ENCODE peak calls at places on chromosomes 4 and X, in ten cellular contexts. T is activated B cell treated with CpG ODN at 0.5 μM for 24 hours, Z is breast epithelium, F is HFF-Myc, K is B cell, M is kidney epithelial cell, V is left ventricle myocardium inferior, G is spleen, E is upper lobe of left lung, S is fibroblast of lung. D is an unnamed sample.

GRCh38 chr4:157674699-157675098 is 454.2 kb downstream of the GRIA2 start:
- DNase-seq in K (no peak), E (no peak), M (no peak), G (no peak), V (no peak), F (no peak), Z (peak; percentile 70), S (no peak), T (no peak), D (no peak)

GRCh38 chr4:53240573-53240972 is 125.3 kb downstream of the SCFD2 start:
- DNase-seq in G (no peak), F (no peak), E (no peak), V (no peak), K (no peak), S (no peak), M (no peak), T (no peak), Z (no peak), D (no peak)

GRCh38 chr4:52824603-52825310 is 37.4 kb upstream of the RASL11B start:
- DNase-seq in Z (no peak), M (peak; percentile 71), F (peak; percentile 94), G (no peak), K (no peak), E (peak; percentile 30), V (peak; percentile 46), T (no peak), S (peak; percentile 95), D (peak; percentile 75)

GRCh38 chrX:1072637-1073377 is 139.6 kb downstream of the CRLF2 start:
- DNase-seq in G (peak; percentile 62), T (no peak), E (no peak), V (no peak), Z (no peak), M (no peak), S (no peak), F (no peak), K (peak; percentile 49), D (no peak)

GRCh38 chr4:152659806-152660205 is 20.0 kb downstream of the TMEM154 start:
- DNase-seq in F (no peak), K (no peak), M (no peak), T (no peak), E (no peak), Z (no peak), S (no peak), G (no peak), V (no peak), D (no peak)

GRCh38 chr4:74659576-74660411 is 134.5 kb downstream of the BTC start:
- DNase-seq in S (peak; percentile 100), G (no peak), Z (peak; percentile 46), K (no peak), T (no peak), V (no peak), M (peak; percentile 99), E (no peak), F (peak; percentile 99), D (peak; percentile 95)

GRCh38 chrX:22122510-22122909 is 90.4 kb downstream of the PHEX start:
- DNase-seq in S (peak; percentile 94), M (no peak), V (no peak), E (no peak), K (no peak), F (no peak), T (no peak), G (no peak), Z (peak; percentile 64), D (no peak)

GRCh38 chr4:106109929-106110328 is 206.1 kb downstream of the TBCK start:
- DNase-seq in E (no peak), V (no peak), G (no peak), T (no peak), S (no peak), K (no peak), Z (no peak), F (no peak), M (no peak), D (no peak)

GRCh38 chr4:109930469-109930868 is 17.8 kb downstream of the EGF start:
- DNase-seq in M (no peak), K (no peak), F (no peak), Z (no peak), V (no peak), G (no peak), E (no peak), S (no peak), T (no peak), D (no peak)

GRCh38 chr4:88893961-88894360 is 163.0 kb downstream of the FAM13A start:
- DNase-seq in T (no peak), K (no peak), G (no peak), V (no peak), S (peak; percentile 60), M (no peak), F (no peak), E (no peak), Z (no peak), D (no peak)
- TF ChIP-seq CTCF in T (no peak), K (no peak), G (no peak), V (no peak), S (no peak), M (no peak), F (no peak), E (no peak), Z (no peak), D (no peak)

DNA sequence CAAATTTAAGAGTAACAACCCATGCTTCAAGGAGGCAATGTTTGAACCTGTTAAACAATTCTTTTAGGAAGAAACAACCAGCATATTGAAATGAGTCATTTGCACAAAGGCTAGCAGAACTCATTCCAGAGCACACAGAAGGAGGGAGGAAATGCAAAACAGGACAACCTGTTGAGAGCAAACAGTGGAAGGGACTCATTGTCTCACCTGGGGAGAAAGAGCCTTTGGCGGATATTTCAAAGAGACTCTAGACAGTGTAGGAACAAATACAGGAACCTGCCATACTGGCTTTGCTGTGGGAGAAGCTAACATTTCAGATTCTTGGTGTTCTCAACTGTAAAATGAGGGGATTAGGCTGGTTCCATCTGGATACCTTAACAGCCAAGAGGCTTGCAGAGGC is 14.8 kb upstream of the RASGEF1B start:
- DNase-seq in F (no peak), E (no peak), K (no peak), V (no peak), G (no peak), T (no peak), Z (no peak), S (no peak), M (no peak), D (no peak)
- TF ChIP-seq CTCF in F (no peak), E (no peak), K (no peak), V (no peak), G (no peak), T (no peak), Z (no peak), S (no peak), M (no peak), D (no peak)

DNA sequence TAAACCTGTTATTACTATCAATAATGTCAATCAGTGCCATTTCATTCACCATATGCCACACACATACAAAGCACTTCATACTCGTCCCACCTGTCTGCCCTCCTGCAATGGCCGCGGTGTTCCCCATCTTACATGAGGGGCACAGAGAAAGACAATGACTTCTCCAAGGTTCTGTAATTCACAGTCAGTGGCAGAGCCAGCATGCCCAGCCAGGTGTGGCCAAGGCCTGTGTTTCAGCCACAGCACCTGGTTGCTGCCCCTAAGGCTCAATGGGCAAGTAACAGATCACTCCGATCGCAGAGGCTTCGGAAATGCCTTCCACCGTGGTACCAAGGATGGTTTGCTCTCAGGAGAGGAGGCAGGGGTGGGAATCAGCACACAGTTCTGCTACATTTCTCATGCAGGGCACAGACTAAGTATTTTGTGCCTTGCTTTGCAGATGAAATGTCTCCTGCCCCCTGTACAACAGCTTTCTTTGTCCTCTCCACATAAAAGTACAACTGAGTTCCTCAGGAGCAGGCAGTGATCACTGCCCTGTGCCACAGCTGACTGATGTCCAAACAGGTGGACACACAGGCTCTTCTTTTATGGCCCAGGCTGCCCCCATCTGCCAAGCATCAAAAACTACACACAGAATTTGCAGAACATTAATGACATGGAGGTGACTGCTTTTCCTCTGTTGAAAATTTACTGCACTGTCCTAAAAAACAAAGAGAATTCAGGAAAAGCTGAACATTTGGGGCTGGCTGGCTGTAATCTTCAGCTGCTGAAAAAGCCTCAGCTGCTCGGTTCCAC is 10.8 kb downstream of the AFAP1 start:
- DNase-seq in V (no peak), M (no peak), E (no peak), F (no peak), T (no peak), K (no peak), S (peak; percentile 53), Z (no peak), G (no peak), D (no peak)
- TF ChIP-seq CTCF in V (peak; percentile 16), M (peak; percentile 40), E (no peak), F (peak; percentile 22), T (no peak), K (no peak), S (peak; percentile 19), Z (no peak), G (no peak), D (peak; percentile 28)

GRCh38 chr4:166501941-166502382 is 628.9 kb downstream of the TLL1 start:
- DNase-seq in K (no peak), G (no peak), E (no peak), V (no peak), F (no peak), S (peak; percentile 8), M (no peak), Z (no peak), T (no peak), D (no peak)
- TF ChIP-seq CTCF in K (no peak), G (no peak), E (peak; percentile 12), V (no peak), F (peak; percentile 25), S (peak; percentile 29), M (peak; percentile 69), Z (no peak), T (no peak), D (no peak)

GRCh38 chr4:27703771-27704170 is 843.1 kb downstream of the STIM2 start:
- DNase-seq in Z (no peak), M (no peak), S (no peak), F (no peak), G (no peak), E (no peak), V (no peak), T (no peak), K (no peak), D (no peak)

GRCh38 chr4:27701563-27701962 is 840.9 kb downstream of the STIM2 start:
- DNase-seq in M (no peak), V (no peak), T (no peak), E (no peak), Z (no peak), K (no peak), S (no peak), F (no peak), G (no peak), D (no peak)

DNA sequence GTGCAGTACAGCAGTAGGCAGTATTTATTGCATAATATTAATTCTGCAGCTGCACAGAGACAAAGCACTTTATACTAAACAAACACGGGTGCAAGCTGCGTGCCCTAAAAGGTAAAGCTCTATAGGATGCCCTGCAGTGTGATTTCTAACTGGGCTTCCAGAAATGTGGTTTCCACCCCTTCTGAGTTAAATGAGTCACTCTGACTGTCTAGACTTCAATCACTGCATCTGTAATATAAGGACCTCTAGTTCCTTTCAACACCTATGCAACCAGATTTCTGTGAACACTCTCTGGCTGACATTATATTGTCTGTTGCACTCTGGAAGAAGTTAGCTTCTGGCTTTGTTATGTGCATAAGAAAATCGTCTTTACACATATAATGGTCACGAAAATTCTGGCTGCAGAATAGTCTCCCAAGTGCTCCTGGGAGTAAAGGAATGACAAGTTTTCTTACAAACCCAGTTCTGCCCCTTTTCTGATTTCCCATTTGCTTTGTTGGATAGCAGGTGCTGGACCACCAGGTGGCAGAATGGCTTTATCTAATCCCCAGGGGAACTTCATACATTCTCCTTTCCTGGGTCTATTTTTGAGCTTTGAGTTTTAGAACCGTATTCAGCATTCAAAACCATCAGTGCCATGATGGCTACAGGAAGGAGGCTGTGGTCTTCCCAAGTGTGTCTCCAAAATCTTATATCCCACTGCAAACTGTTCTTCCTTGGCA is 842.2 kb downstream of the STIM2 start:
- DNase-seq in V (no peak), K (no peak), Z (no peak), G (no peak), T (no peak), S (peak; percentile 12), F (no peak), M (no peak), E (no peak), D (no peak)
- TF ChIP-seq CTCF in V (no peak), K (no peak), Z (no peak), G (no peak), T (no peak), S (peak; percentile 23), F (peak; percentile 34), M (peak; percentile 41), E (no peak), D (no peak)

D was measured in AG09319.